ENCODE peak calls at places on chromosomes 12 and 14, in five cellular contexts. H, T, B, I and M are unnamed samples.

GRCh38 chr12:28237423-28237822 is 47.2 kb downstream of the CCDC91 start:
- DNase-seq in H (no peak), T (no peak), B (no peak), I (no peak), M (no peak)

GRCh38 chr14:55329999-55330710 is 58.9 kb downstream of the FBXO34 start:
- DNase-seq in H (no peak), T (no peak), B (no peak), I (no peak), M (no peak)

GRCh38 chr12:109098142-109098652 is 800 bp downstream of the UNG start:
- DNase-seq in H (no peak), T (no peak), B (peak), I (no peak), M (no peak)

GRCh38 chr14:56874375-56874774 is 64.1 kb upstream of the OTX2 start:
- DNase-seq in H (no peak), T (no peak), B (no peak), I (peak), M (peak)

GRCh38 chr14:91167380-91167770 is 53.5 kb downstream of the DGLUCY start:
- DNase-seq in H (no peak), T (no peak), B (no peak), I (no peak), M (no peak)

GRCh38 chr12:118645219-118645618 is 268.9 kb downstream of the SUDS3 start:
- DNase-seq in H (no peak), T (no peak), B (no peak), I (peak), M (no peak)

GRCh38 chr12:130715150-130715995 is 726 bp downstream of the RIMBP2 start:
- DNase-seq in H (peak), T (no peak), B (no peak), I (no peak), M (no peak)

GRCh38 chr14:23306412-23307145 is at the start of gene BCL2L2:
- DNase-seq in H (peak), T (no peak), B (peak), I (peak), M (peak)

GRCh38 chr12:1767407-1768090 is 52.8 kb upstream of the LRTM2 start:
- DNase-seq in H (no peak), T (no peak), B (no peak), I (no peak), M (no peak)

GRCh38 chr12:42846782-42847181 is 257.2 kb upstream of the PRICKLE1 start:
- DNase-seq in H (no peak), T (no peak), B (no peak), I (no peak), M (no peak)

GRCh38 chr14:65042731-65043372 is 56.2 kb downstream of the FNTB start:
- DNase-seq in H (no peak), T (no peak), B (no peak), I (no peak), M (no peak)

GRCh38 chr14:62736426-62737043 is 308.7 kb downstream of the KCNH5 start:
- DNase-seq in H (no peak), T (no peak), B (no peak), I (no peak), M (no peak)

GRCh38 chr12:70246580-70246979 is 3.3 kb downstream of the CNOT2 start:
- DNase-seq in H (no peak), T (no peak), B (no peak), I (no peak), M (no peak)

GRCh38 chr14:94707494-94707893 is 62.4 kb downstream of the GSC start:
- DNase-seq in H (no peak), T (no peak), B (no peak), I (no peak), M (no peak)

GRCh38 chr14:100726467-100726811 is 253 bp upstream of the DLK1 start:
- DNase-seq in H (no peak), T (no peak), B (no peak), I (no peak), M (no peak)

GRCh38 chr12:29544428-29545101 is 47.1 kb upstream of the OVCH1 start:
- DNase-seq in H (no peak), T (no peak), B (no peak), I (no peak), M (no peak)

GRCh38 chr12:3002636-3003035 is 43.4 kb downstream of the TEAD4 start:
- DNase-seq in H (no peak), T (no peak), B (peak), I (no peak), M (no peak)

GRCh38 chr12:5154091-5154490 is 110.4 kb downstream of the KCNA5 start:
- DNase-seq in H (no peak), T (no peak), B (no peak), I (no peak), M (no peak)

GRCh38 chr12:93896427-93896826 is 219.3 kb downstream of the CRADD start:
- DNase-seq in H (no peak), T (no peak), B (no peak), I (no peak), M (no peak)

GRCh38 chr12:127063339-127064090 is 1203.5 kb upstream of the TMEM132C start:
- DNase-seq in H (no peak), T (no peak), B (no peak), I (no peak), M (no peak)